ENCODE peak calls at places on chromosomes 5 and 9, in five cellular contexts. P, K, X, Y and M are unnamed samples. For H3K4me1, the result is how much of the 10 kb centered on the place peaks cover.

GRCh38 chr5:93789173-93790070 is 48.0 kb upstream of the POU5F2 start:
- DNase-seq in K (no peak), Y (no peak), X (no peak), P (no peak), M (peak)

GRCh38 chr5:140148508-140148907 is 22.8 kb downstream of the IGIP start:
- DNase-seq in K (peak), P (no peak), X (no peak), Y (peak), M (no peak)

GRCh38 chr9:115921301-115921700 is 232.3 kb upstream of the PAPPA start:
- DNase-seq in P (no peak), K (no peak), X (no peak), Y (no peak), M (no peak)

GRCh38 chr9:1604942-1605560 is 410.1 kb upstream of the SMARCA2 start:
- DNase-seq in X (peak), P (no peak), K (no peak), Y (peak), M (no peak)

GRCh38 chr5:27523629-27524028 is 485.2 kb upstream of the CDH9 start:
- DNase-seq in X (no peak), Y (no peak), P (no peak), K (no peak), M (no peak)

GRCh38 chr5:91283326-91283725 is 99.8 kb downstream of the ARRDC3 start:
- DNase-seq in P (no peak), K (no peak), X (no peak), Y (no peak), M (no peak)

GRCh38 chr5:36571643-36572042 is 34.8 kb upstream of the SLC1A3 start:
- DNase-seq in Y (no peak), X (no peak), K (no peak), P (no peak), M (no peak)

GRCh38 chr9:87722393-87722792 is 3.5 kb upstream of the CTSL start:
- DNase-seq in X (no peak), K (no peak), P (no peak), Y (no peak), M (no peak)

GRCh38 chr5:61991861-61992260 is 314.1 kb upstream of the KIF2A start:
- DNase-seq in Y (no peak), P (no peak), X (no peak), K (no peak), M (no peak)

GRCh38 chr5:59330680-59331079 is 562.8 kb downstream of the PDE4D start:
- DNase-seq in K (no peak), Y (no peak), P (no peak), X (no peak), M (no peak)

GRCh38 chr5:139232161-139232724 is 34.1 kb upstream of the SIL1 start:
- DNase-seq in X (peak), Y (no peak), P (peak), K (no peak), M (no peak)

GRCh38 chr5:78361226-78361993 is 993 bp downstream of the SCAMP1 start:
- DNase-seq in P (peak), K (peak), Y (peak), X (no peak), M (peak)

GRCh38 chr5:144048254-144048856 is 122.1 kb downstream of the YIPF5 start:
- DNase-seq in P (no peak), X (no peak), K (no peak), Y (no peak), M (no peak)

GRCh38 chr5:39370555-39371366 is 6.5 kb upstream of the C9 start:
- DNase-seq in P (no peak), K (no peak), Y (no peak), X (no peak), M (no peak)

GRCh38 chr5:83877911-83878706 is 157.5 kb upstream of the HAPLN1 start:
- DNase-seq in K (no peak), P (no peak), X (no peak), Y (no peak), M (no peak)

GRCh38 chr5:177434437-177434836 is 8.0 kb downstream of the GRK6 start:
- DNase-seq in P (no peak), X (no peak), Y (no peak), K (no peak), M (no peak)

GRCh38 chr5:85077581-85077980 is 692.9 kb upstream of the EDIL3 start:
- DNase-seq in K (no peak), Y (no peak), X (no peak), P (no peak), M (no peak)

GRCh38 chr9:132888151-132888550 is 9.5 kb downstream of the SPACA9 start:
- DNase-seq in K (no peak), X (no peak), Y (no peak), P (no peak), M (no peak)

GRCh38 chr5:126446498-126447224 is 23.5 kb downstream of the GRAMD2B start:
- DNase-seq in X (no peak), Y (no peak), K (no peak), P (no peak), M (no peak)

GRCh38 chr9:88773627-88774244 is 217.5 kb upstream of the S1PR3 start:
- DNase-seq in Y (no peak), X (no peak), P (no peak), K (no peak), M (peak)

GRCh38 chr5:40386293-40386692 is 293.4 kb upstream of the PTGER4 start:
- DNase-seq in X (peak), K (no peak), Y (no peak), P (no peak), M (no peak)

GRCh38 chr5:143582869-143583268 is 179.4 kb upstream of the NR3C1 start:
- DNase-seq in X (no peak), K (no peak), P (no peak), Y (no peak), M (no peak)

GRCh38 chr5:176365663-176366574 is 632 bp downstream of the ARL10 start:
- DNase-seq in P (no peak), Y (no peak), K (no peak), X (no peak), M (peak)

GRCh38 chr5:131619102-131619501 is 15.9 kb downstream of the RAPGEF6 start:
- DNase-seq in P (no peak), Y (no peak), K (no peak), X (no peak), M (no peak)

GRCh38 chr9:121802753-121803152 is 151.3 kb downstream of the DAB2IP start:
- DNase-seq in X (no peak), Y (no peak), P (no peak), K (no peak), M (no peak)

GRCh38 chr5:7754997-7755596 is 95.8 kb downstream of the CFAP90 start:
- DNase-seq in P (peak), K (peak), Y (peak), X (no peak), M (peak)

GRCh38 chr5:164202338-164202737 is 696.9 kb downstream of the MAT2B start:
- DNase-seq in Y (no peak), P (no peak), K (no peak), X (no peak), M (peak)
- TF ChIP-seq MYC in Y (no peak), P (no peak), K (no peak), X (no peak), M (no peak)

GRCh38 chr5:135393229-135393628 is 5.8 kb downstream of the MACROH2A1 start:
- DNase-seq in Y (no peak), P (no peak), K (no peak), X (no peak), M (no peak)

GRCh38 chr5:135392256-135392655 is 6.8 kb downstream of the MACROH2A1 start:
- DNase-seq in Y (no peak), P (no peak), X (no peak), K (no peak), M (no peak)

GRCh38 chr5:135395451-135395850 is 3.6 kb downstream of the MACROH2A1 start:
- DNase-seq in P (peak), K (no peak), Y (no peak), X (no peak), M (no peak)

GRCh38 chr5:135393691-135394090 is 5.3 kb downstream of the MACROH2A1 start:
- DNase-seq in Y (no peak), X (no peak), P (no peak), K (no peak), M (no peak)

GRCh38 chr5:135394095-135394494 is 4.9 kb downstream of the MACROH2A1 start:
- DNase-seq in K (no peak), X (no peak), Y (no peak), P (no peak), M (no peak)
- H3K4me1 ChIP-seq in K (under half), X (under half), Y (half or more), P (under half), M (under half)

DNA sequence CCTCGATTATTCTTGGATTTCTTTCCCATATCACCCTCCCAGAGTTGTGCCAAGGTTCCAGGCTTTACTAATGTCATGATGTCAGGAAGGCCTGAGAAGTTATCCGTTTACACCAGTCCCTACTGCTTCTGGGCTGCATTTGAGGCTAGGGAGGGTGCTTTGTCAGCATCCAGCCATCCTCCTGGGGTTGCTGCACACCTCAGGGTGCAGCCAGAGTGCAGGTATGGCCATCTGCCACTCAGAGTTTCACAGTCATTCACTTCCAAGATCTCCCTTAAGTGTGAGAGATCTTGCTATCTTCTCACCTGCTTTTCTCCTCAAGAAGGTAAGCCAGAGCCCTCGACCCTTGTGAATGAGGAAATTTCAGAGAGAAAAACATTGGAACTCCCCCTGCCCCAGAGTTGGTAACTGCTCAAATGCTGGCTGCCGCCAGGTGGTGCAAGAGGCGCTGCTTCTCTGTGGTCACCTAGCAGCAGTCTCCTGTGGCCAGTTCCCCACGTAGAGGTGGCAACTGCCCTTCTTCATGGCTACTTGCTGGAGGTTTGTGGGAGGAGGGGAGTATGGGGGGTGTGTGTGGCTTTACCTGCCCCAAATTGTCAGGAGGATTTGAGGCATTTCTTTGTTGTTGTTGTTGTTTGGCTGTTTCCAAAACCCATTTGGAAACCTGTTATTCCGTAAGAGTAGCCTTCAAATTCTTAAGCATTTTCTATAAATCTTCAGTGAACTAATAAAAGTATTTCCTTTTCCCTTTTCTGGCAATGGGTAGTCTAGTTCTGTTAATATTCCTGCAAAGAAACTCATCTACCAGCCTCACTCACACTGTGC is 259.6 kb upstream of the DMRT1 start:
- DNase-seq in Y (peak), P (peak), X (no peak), K (no peak), M (no peak)
- TF ChIP-seq MYC in Y (no peak), P (no peak), X (no peak), K (no peak), M (no peak)

GRCh38 chr5:172553838-172554344 is 87.2 kb upstream of the NEURL1B start:
- DNase-seq in Y (no peak), P (no peak), K (no peak), X (no peak), M (no peak)
- H3K4me1 ChIP-seq in Y (under half), P (under half), K (under half), X (under half), M (under half)

GRCh38 chr9:125407974-125408900 is 146.6 kb downstream of the GAPVD1 start:
- DNase-seq in K (peak), X (no peak), P (peak), Y (peak), M (peak)

GRCh38 chr9:125407432-125407973 is 145.9 kb downstream of the GAPVD1 start:
- DNase-seq in P (no peak), K (no peak), X (no peak), Y (no peak), M (no peak)

GRCh38 chr9:125406812-125407087 is 145.1 kb downstream of the GAPVD1 start:
- DNase-seq in X (no peak), P (no peak), Y (no peak), K (no peak), M (no peak)

GRCh38 chr9:125404733-125405132 is 143.1 kb downstream of the GAPVD1 start:
- DNase-seq in K (no peak), P (no peak), X (no peak), Y (no peak), M (no peak)

DNA sequence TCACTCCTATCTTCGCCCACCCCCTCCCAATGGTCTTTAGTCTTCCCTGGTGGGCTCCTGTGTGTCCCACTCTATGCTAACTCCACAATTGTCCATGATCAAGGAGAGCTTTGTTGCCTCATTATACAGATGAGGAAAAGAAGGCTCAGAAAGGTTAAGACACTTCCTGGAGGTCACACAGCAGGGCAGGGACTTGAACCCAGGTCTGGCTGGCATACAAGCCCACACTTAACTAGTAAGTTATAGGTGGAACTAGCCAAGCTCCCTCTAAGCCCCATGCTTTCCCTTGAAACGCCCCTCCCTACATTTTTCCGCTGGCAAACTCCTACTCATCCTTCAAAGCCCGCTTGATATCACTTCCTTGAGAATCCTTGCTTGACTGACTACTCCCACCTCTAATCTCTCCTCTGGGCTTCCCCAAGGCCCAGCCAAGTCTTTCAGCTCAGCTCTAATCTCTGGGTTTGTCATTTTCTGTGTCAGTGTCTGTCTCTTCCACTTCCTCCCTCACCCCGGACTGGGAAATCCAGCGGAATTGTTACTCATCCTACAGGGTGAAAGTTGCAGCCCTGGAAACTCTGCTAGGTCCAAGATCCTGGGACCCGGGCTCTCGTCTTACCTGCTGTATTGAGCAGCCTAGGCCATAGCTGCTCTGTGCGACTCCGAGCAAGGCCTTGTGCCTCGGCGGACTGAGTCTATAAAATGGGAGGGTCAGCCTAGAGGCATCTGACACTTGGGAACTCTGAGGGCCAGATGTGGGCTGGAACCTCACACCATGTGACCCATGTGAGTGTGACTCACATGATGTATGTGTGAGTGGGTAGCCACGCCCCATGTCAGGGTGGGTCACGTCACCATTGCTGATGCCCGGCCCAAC is 144.5 kb downstream of the GAPVD1 start:
- DNase-seq in P (peak), Y (peak), X (no peak), K (no peak), M (no peak)
- TF ChIP-seq MYC in P (no peak), Y (no peak), X (no peak), K (no peak), M (no peak)

GRCh38 chr9:129143031-129143441 is 31.8 kb downstream of the PTPA start:
- DNase-seq in K (peak), P (peak), X (no peak), Y (peak), M (peak)

GRCh38 chr9:129145841-129146292 is 32.2 kb downstream of the IER5L start:
- DNase-seq in P (no peak), X (no peak), Y (peak), K (no peak), M (peak)

GRCh38 chr9:129146441-129146933 is 31.6 kb downstream of the IER5L start:
- DNase-seq in X (no peak), K (no peak), Y (no peak), P (no peak), M (peak)

GRCh38 chr9:129143461-129143927 is 32.3 kb downstream of the PTPA start:
- DNase-seq in Y (peak), P (peak), X (no peak), K (no peak), M (peak)

DNA sequence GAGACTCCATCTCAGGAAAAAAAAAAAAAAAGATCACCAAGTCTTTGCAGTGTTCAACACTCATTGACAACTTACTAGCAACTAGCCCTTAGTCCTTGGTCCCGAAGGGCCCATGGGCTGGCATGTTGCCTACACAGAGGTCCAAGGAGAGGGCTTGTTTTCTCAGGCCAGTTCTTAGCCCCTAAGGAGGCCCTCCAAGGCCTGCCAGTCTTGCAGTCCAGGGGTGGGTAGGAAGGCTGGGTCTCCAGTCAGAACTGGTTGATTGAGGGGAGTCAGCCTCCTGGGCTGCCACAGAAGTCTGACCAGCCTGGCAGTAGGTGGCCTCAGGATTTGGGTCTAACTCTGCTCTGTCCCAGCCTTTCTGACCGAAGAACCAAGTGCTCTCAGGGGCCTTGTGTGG is 32.7 kb downstream of the IER5L start:
- DNase-seq in Y (no peak), X (no peak), K (no peak), P (no peak), M (no peak)
- H3K4me1 ChIP-seq in Y (half or more), X (under half), K (half or more), P (under half), M (under half)

DNA sequence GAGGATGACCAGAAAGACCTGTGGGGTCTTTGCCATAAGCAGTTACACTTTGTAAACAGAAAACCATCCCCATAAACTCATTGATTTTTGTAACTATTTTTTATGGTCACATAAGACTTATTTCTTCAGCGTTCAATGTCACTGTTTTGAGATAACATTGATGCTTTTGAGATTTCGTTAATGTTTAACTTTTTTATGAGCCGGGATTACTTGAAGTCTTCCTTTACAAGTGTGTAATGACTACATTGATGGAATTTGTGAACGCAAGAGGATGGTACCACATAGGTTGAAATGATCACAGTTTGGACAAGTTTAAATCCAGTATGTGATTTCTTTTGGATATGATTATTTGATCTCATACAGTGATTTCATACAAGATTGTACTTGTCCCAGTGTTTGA is 1.8 kb downstream of the SLC12A2 start:
- DNase-seq in X (no peak), K (no peak), Y (peak), P (no peak), M (no peak)
- TF ChIP-seq MYC in X (no peak), K (no peak), Y (no peak), P (no peak), M (no peak)